ENCODE peak calls at places on chromosome 10, in ten cellular contexts. F, C, E, J, O, R, K, H, V and M are unnamed samples.
A peak's percentile ranks its signal among the peaks of the same experiment; 100 is the strongest.

GRCh38 chr10:72719941-72720592 is 28.1 kb downstream of the MCU start:
- DNase-seq in F (no peak), C (no peak), E (no peak), J (no peak), O (no peak), R (no peak), K (peak; percentile 59), H (no peak), V (no peak), M (no peak)

GRCh38 chr10:17782921-17783665 is 26.1 kb upstream of the MRC1 start:
- DNase-seq in F (no peak), C (peak; percentile 75), E (peak; percentile 87), J (no peak), O (no peak), R (no peak), K (peak; percentile 93), H (no peak), V (no peak), M (peak; percentile 33)

GRCh38 chr10:35696392-35696791 is 54.3 kb upstream of the FZD8 start:
- DNase-seq in F (no peak), C (no peak), E (no peak), J (no peak), O (no peak), R (no peak), K (no peak), H (no peak), V (no peak), M (no peak)

GRCh38 chr10:52653510-52653909 is 119.1 kb downstream of the MBL2 start:
- DNase-seq in F (no peak), C (peak; percentile 23), E (no peak), J (no peak), O (no peak), R (no peak), K (no peak), H (no peak), V (no peak), M (no peak)

GRCh38 chr10:93259126-93259525 is 185.4 kb downstream of the CYP26A1 start:
- DNase-seq in F (no peak), C (no peak), E (no peak), J (no peak), O (no peak), R (no peak), K (no peak), H (no peak), V (no peak), M (no peak)

GRCh38 chr10:36943534-36943933 is 181.9 kb upstream of the ANKRD30A start:
- DNase-seq in F (no peak), C (no peak), E (no peak), J (no peak), O (no peak), R (no peak), K (no peak), H (no peak), V (no peak), M (no peak)

GRCh38 chr10:6171891-6172354 is 30.8 kb upstream of the PFKFB3 start:
- DNase-seq in F (no peak), C (peak; percentile 88), E (peak; percentile 98), J (peak; percentile 41), O (no peak), R (peak; percentile 49), K (peak; percentile 96), H (no peak), V (no peak), M (peak; percentile 96)

GRCh38 chr10:86698207-86698940 is 30.1 kb downstream of the LDB3 start:
- DNase-seq in F (no peak), C (no peak), E (no peak), J (peak; percentile 35), O (no peak), R (no peak), K (no peak), H (no peak), V (no peak), M (no peak)

GRCh38 chr10:61119573-61119972 is 175.6 kb upstream of the RHOBTB1 start:
- DNase-seq in F (no peak), C (no peak), E (no peak), J (no peak), O (no peak), R (no peak), K (no peak), H (no peak), V (no peak), M (no peak)

GRCh38 chr10:69096045-69096444 is 8.1 kb downstream of the SRGN start:
- DNase-seq in F (no peak), C (no peak), E (no peak), J (no peak), O (no peak), R (no peak), K (no peak), H (no peak), V (no peak), M (no peak)

GRCh38 chr10:99621454-99622246 is 1.4 kb upstream of the SLC25A28 start:
- DNase-seq in F (no peak), C (no peak), E (no peak), J (no peak), O (no peak), R (no peak), K (no peak), H (no peak), V (no peak), M (no peak)